ENCODE peak calls at places on chromosome 18, in five cellular contexts. B, N, D, Q and V are unnamed samples.
A peak's percentile ranks its signal among the peaks of the same experiment; 100 is the strongest.

GRCh38 chr18:68298340-68298739 is 416.6 kb downstream of the TMX3 start:
- DNase-seq in D (no peak), B (no peak), N (no peak), Q (no peak), V (no peak)

GRCh38 chr18:12737243-12737902 is 34.5 kb downstream of the PSMG2 start:
- DNase-seq in N (no peak), B (no peak), Q (no peak), D (no peak), V (no peak)

GRCh38 chr18:28637897-28638296 is 461.0 kb upstream of the CDH2 start:
- DNase-seq in Q (no peak), N (no peak), D (no peak), B (no peak), V (peak; percentile 36)

GRCh38 chr18:28175930-28176673 is 828 bp downstream of the CDH2 start:
- DNase-seq in B (no peak), D (peak; percentile 53), N (no peak), Q (no peak), V (peak; percentile 22)

GRCh38 chr18:70422061-70422965 is 133.5 kb downstream of the SOCS6 start:
- DNase-seq in N (peak; percentile 66), D (peak; percentile 94), Q (peak; percentile 68), B (no peak), V (peak; percentile 36)

GRCh38 chr18:13232971-13233565 is 14.5 kb downstream of the LDLRAD4 start:
- DNase-seq in B (no peak), N (no peak), Q (no peak), D (no peak), V (no peak)

GRCh38 chr18:46250084-46250811 is 146.1 kb downstream of the HAUS1 start:
- DNase-seq in D (peak; percentile 91), N (no peak), B (peak; percentile 51), Q (peak; percentile 61), V (no peak)

GRCh38 chr18:43115076-43116035 is at the start of gene RIT2:
- DNase-seq in Q (no peak), D (no peak), N (no peak), B (no peak), V (no peak)

GRCh38 chr18:39600894-39601293 is 2035.3 kb upstream of the CELF4 start:
- DNase-seq in N (no peak), Q (no peak), B (no peak), D (no peak), V (no peak)

GRCh38 chr18:36993068-36993467 is 164.1 kb downstream of the KIAA1328 start:
- DNase-seq in Q (no peak), B (no peak), N (no peak), D (peak; percentile 69), V (no peak)

GRCh38 chr18:57084331-57085298 is 62.3 kb upstream of the BOD1L2 start:
- DNase-seq in B (no peak), Q (no peak), N (no peak), D (no peak), V (no peak)

GRCh38 chr18:457120-457519 is 43.4 kb downstream of the COLEC12 start:
- DNase-seq in Q (no peak), D (peak; percentile 79), N (no peak), B (no peak), V (peak; percentile 64)

GRCh38 chr18:41206341-41206740 is 748.7 kb upstream of the PIK3C3 start:
- DNase-seq in B (no peak), N (no peak), Q (no peak), D (no peak), V (no peak)

GRCh38 chr18:26434887-26435286 is 113.5 kb downstream of the KCTD1 start:
- DNase-seq in N (no peak), D (no peak), Q (no peak), B (no peak), V (no peak)

GRCh38 chr18:40094441-40094840 is 1860.6 kb upstream of the PIK3C3 start:
- DNase-seq in D (peak; percentile 42), B (no peak), Q (no peak), N (no peak), V (no peak)

GRCh38 chr18:73891572-73892421 is 255.8 kb downstream of the FBXO15 start:
- DNase-seq in D (no peak), N (no peak), B (no peak), Q (no peak), V (no peak)

GRCh38 chr18:43534511-43534910 is 257.2 kb upstream of the SYT4 start:
- DNase-seq in B (no peak), N (no peak), D (peak; percentile 6), Q (no peak), V (no peak)

GRCh38 chr18:48328473-48329205 is 80.5 kb downstream of the ZBTB7C start:
- DNase-seq in B (no peak), Q (no peak), N (no peak), D (peak; percentile 27), V (no peak)

GRCh38 chr18:30446605-30447004 is 595.9 kb downstream of the DSC3 start:
- DNase-seq in D (no peak), Q (no peak), B (no peak), N (no peak), V (no peak)

GRCh38 chr18:26091047-26091630 is 726 bp upstream of the SS18 start:
- DNase-seq in Q (no peak), B (no peak), D (peak; percentile 92), N (no peak), V (peak; percentile 70)

GRCh38 chr18:65983750-65984149 is 232.9 kb downstream of the CDH7 start:
- DNase-seq in N (no peak), B (no peak), D (peak; percentile 0), Q (no peak), V (no peak)

GRCh38 chr18:32425466-32425865 is 45.2 kb downstream of the GAREM1 start:
- DNase-seq in Q (no peak), N (no peak), D (peak; percentile 76), B (no peak), V (no peak)

GRCh38 chr18:3148930-3149535 is 70.7 kb downstream of the MYOM1 start:
- DNase-seq in N (no peak), D (peak; percentile 38), B (no peak), Q (no peak), V (no peak)

GRCh38 chr18:27771571-27771970 is 405.4 kb downstream of the CDH2 start:
- DNase-seq in D (no peak), Q (no peak), N (no peak), B (no peak), V (no peak)

GRCh38 chr18:10419420-10420103 is 34.9 kb upstream of the APCDD1 start:
- DNase-seq in B (no peak), D (peak; percentile 45), N (no peak), Q (no peak), V (no peak)

GRCh38 chr18:6748241-6748640 is 18.7 kb downstream of the ARHGAP28 start:
- DNase-seq in D (no peak), B (no peak), Q (no peak), N (no peak), V (no peak)

GRCh38 chr18:2963048-2963447 is 49.9 kb downstream of the LPIN2 start:
- DNase-seq in B (peak; percentile 44), N (no peak), D (no peak), Q (no peak), V (no peak)

GRCh38 chr18:616380-616995 is 19.7 kb downstream of the CLUL1 start:
- DNase-seq in D (peak; percentile 56), Q (no peak), B (no peak), N (no peak), V (no peak)

GRCh38 chr18:3448845-3449701 is 899 bp upstream of the TGIF1 start:
- DNase-seq in Q (peak; percentile 83), B (peak; percentile 80), N (peak; percentile 84), D (peak; percentile 98), V (peak; percentile 84)

DNA sequence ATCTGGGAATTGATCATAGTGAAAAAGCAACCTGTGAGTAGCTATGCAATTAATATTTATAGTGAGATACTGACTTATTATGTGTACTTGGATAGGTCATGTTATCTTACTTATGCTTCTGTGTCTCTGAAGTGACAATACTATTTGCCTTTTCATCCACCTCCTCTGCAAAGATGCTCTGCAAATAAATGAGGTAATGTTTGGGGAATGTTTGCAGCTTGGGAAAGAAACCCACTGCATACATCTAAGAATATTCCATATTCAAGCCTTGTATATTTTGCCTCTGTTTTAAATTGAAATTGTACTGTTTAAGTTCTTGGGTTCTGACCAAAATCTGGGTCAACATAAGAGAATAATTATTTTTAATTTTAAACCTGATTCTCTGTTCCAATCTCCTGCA is 217.4 kb upstream of the DTNA start:
- DNase-seq in Q (no peak), D (no peak), N (no peak), B (no peak), V (no peak)
- H3K4me3 ChIP-seq in Q (no peak overlapping the region), D (no peak overlapping the region), N (peak overlapping the region; percentile 70), B (no peak overlapping the region), V (no peak overlapping the region)

DNA sequence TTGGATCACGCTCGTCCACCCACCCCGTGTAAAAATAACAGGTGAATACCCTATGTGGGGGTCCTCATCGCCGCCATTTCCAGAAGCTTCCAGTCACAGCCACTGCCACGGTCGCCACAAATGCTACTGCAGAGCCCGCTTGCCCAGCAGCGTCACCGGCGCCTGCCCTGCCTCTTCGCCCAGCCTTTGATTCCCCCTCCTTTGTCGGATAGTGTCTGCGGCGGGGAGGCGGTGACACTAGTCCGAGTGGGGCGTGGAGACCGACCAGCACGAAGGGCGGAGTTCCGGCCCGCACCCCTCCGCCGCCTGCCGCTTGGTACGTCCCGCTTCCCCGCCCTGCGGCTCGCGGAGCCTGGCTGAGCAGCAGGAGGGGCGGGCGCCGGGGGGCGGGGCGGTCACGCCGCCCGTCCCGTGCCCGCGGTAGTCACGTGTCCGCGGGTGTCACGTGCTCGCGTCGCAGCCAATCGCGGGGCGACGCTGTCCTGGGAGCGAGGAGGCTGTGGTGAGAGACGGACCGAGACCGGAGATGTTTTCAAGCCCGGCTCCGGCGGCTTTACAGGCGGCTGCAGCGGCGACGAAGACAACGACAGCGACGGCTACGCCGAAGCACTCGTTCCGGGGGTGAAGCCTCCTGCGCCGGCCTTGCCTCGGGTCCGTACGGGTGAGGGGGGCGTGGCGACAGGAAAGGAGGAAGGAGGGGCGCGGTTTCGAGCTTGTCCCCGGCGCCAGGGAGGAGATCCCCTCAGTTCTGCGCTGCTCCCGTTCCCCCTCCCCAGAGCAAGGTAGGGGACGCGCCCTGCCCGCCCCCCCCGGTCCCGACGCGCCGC is at the start of gene ANKRD12:
- DNase-seq in D (peak; percentile 98), B (peak; percentile 98), N (peak; percentile 87), Q (peak; percentile 99), V (peak; percentile 96)
- H3K4me1 ChIP-seq in D (peaks cover 12% of the 10 kb centered on the region), B (peaks cover 55% of the 10 kb centered on the region), N (peaks cover 4% of the 10 kb centered on the region), Q (peaks cover 36% of the 10 kb centered on the region), V (peaks cover 16% of the 10 kb centered on the region)

DNA sequence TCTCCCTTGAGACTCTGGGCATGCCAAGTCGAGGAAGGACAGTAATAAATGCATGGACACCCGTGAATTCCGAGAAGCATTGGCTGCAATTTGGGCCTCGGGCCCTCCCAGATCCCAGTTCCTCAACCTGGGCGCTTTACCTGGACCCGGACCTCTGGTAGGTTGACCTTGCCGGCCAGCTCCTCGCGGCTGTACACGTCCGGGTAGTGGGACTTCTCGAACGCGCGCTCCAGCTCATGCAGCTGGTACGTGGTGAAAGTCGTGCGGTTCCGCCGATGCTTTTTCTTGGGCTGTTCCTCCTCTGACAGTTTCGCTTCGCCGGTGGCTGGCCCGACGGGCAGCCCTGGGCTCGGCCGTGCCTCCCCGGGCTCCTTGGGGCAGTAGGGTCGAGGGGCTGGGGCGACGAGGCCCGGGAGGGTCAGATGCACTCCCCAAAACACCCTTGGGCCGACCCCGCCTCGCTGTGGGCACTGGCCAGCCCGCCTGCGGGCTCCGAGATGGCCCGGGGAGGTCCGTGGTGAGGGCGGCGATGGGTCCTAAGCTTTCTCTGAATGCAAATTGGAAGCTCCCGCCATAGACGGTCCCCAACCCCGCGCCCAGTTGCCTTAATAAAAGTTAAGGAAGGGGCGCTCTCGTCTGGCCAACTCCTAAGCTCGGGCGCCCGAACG is 899 bp downstream of the RAX start:
- DNase-seq in Q (no peak), B (no peak), N (no peak), D (no peak), V (no peak)
- H3K27me3 ChIP-seq in Q (peaks cover 99% of the 10 kb centered on the region), B (peaks cover 23% of the 10 kb centered on the region), N (peaks cover 17% of the 10 kb centered on the region), D (peaks cover 98% of the 10 kb centered on the region), V (peaks cover 4% of the 10 kb centered on the region)

GRCh38 chr18:62505669-62506494 is 16.9 kb upstream of the ZCCHC2 start:
- DNase-seq in N (no peak), Q (no peak), B (peak; percentile 48), D (peak; percentile 38), V (no peak)
- H3K4me3 ChIP-seq in N (peak overlapping the region; percentile 32), Q (peak overlapping the region; percentile 48), B (peak overlapping the region; percentile 71), D (peak overlapping the region; percentile 34), V (peak overlapping the region; percentile 36)